ENCODE peak calls at places on chromosome 20, in ten cellular contexts. T is body of pancreas; R is stomach; L is upper lobe of right lung; F is GM23338; G is naive thymus-derived CD4-positive, alpha-beta T cell; I is tibial artery; Q is uterus; O is CD8-positive, alpha-beta T cell; N is astrocyte. W is an unnamed sample. For H3K36me3 and H3K4me1, the result is how much of the 10 kb centered on the place peaks cover.

GRCh38 chr20:25859649-25860530 is 163.2 kb upstream of the ZNF337 start:
- DNase-seq in T (peak), R (peak), L (peak), F (peak), G (peak), I (peak), Q (peak), O (peak), N (no peak), W (peak)

GRCh38 chr20:18615020-18615652 is 27.3 kb downstream of the DTD1 start:
- DNase-seq in T (no peak), R (no peak), L (no peak), F (no peak), G (no peak), I (no peak), Q (no peak), O (no peak), N (no peak), W (no peak)

GRCh38 chr20:57666106-57666833 is 43.5 kb downstream of the PMEPA1 start:
- DNase-seq in T (no peak), R (no peak), L (peak), F (no peak), G (no peak), I (no peak), Q (no peak), O (no peak), N (no peak), W (no peak)

GRCh38 chr20:61685462-61685861 is 380.2 kb downstream of the TAF4 start:
- DNase-seq in T (no peak), R (no peak), L (no peak), F (no peak), G (no peak), I (no peak), Q (no peak), O (no peak), N (no peak), W (no peak)

GRCh38 chr20:50191065-50191565 is 485 bp downstream of the CEBPB start:
- DNase-seq in T (peak), R (peak), L (peak), F (peak), G (no peak), I (peak), Q (no peak), O (peak), N (no peak), W (no peak)

GRCh38 chr20:18679020-18679419 is 91.2 kb downstream of the DTD1 start:
- DNase-seq in T (peak), R (peak), L (no peak), F (peak), G (no peak), I (no peak), Q (no peak), O (no peak), N (peak), W (peak)

GRCh38 chr20:22901921-22902320 is 133.2 kb upstream of the SSTR4 start:
- DNase-seq in T (no peak), R (no peak), L (no peak), F (no peak), G (no peak), I (no peak), Q (no peak), O (no peak), N (no peak), W (no peak)

GRCh38 chr20:25571240-25571639 is 14.1 kb downstream of the NINL start:
- DNase-seq in T (no peak), R (peak), L (no peak), F (no peak), G (no peak), I (no peak), Q (no peak), O (no peak), N (no peak), W (no peak)

GRCh38 chr20:11995750-11996567 is 78.3 kb downstream of the BTBD3 start:
- DNase-seq in T (no peak), R (no peak), L (no peak), F (no peak), G (no peak), I (no peak), Q (no peak), O (no peak), N (peak), W (no peak)

GRCh38 chr20:50245561-50246366 is 55.1 kb downstream of the CEBPB start:
- DNase-seq in T (no peak), R (no peak), L (no peak), F (no peak), G (no peak), I (no peak), Q (no peak), O (no peak), N (peak), W (no peak)

GRCh38 chr20:42844751-42845150 is 345.0 kb downstream of the PTPRT start:
- DNase-seq in T (no peak), R (no peak), L (no peak), F (no peak), G (no peak), I (no peak), Q (no peak), O (no peak), N (no peak), W (no peak)

GRCh38 chr20:9886227-9886626 is 47.4 kb upstream of the PAK5 start:
- DNase-seq in T (no peak), R (no peak), L (no peak), F (no peak), G (no peak), I (no peak), Q (no peak), O (no peak), N (peak), W (no peak)

GRCh38 chr20:48944663-48945297 is 23.3 kb downstream of the ARFGEF2 start:
- DNase-seq in T (no peak), R (no peak), L (no peak), F (no peak), G (no peak), I (no peak), Q (no peak), O (no peak), N (no peak), W (no peak)

GRCh38 chr20:44011251-44011940 is 96.7 kb downstream of the TOX2 start:
- DNase-seq in T (no peak), R (no peak), L (no peak), F (no peak), G (peak), I (no peak), Q (no peak), O (no peak), N (no peak), W (peak)

GRCh38 chr20:11246251-11246775 is 572.5 kb upstream of the JAG1 start:
- DNase-seq in T (no peak), R (no peak), L (no peak), F (no peak), G (no peak), I (no peak), Q (no peak), O (no peak), N (no peak), W (no peak)

GRCh38 chr20:57326667-57327455 is 2.7 kb upstream of the SPO11 start:
- DNase-seq in T (no peak), R (no peak), L (no peak), F (peak), G (no peak), I (no peak), Q (no peak), O (no peak), N (no peak), W (no peak)

GRCh38 chr20:25453035-25453810 is 45.8 kb downstream of the GINS1 start:
- DNase-seq in T (no peak), R (peak), L (no peak), F (no peak), G (no peak), I (no peak), Q (no peak), O (no peak), N (peak), W (no peak)

GRCh38 chr20:46145646-46146045 is 27.5 kb downstream of the CD40 start:
- DNase-seq in T (no peak), R (no peak), L (no peak), F (peak), G (no peak), I (no peak), Q (no peak), O (no peak), N (no peak), W (no peak)

GRCh38 chr20:881051-881820 is 34.9 kb downstream of the ANGPT4 start:
- DNase-seq in T (peak), R (no peak), L (no peak), F (no peak), G (no peak), I (no peak), Q (no peak), O (no peak), N (peak), W (no peak)

GRCh38 chr20:54323227-54323734 is 115.4 kb downstream of the PFDN4 start:
- DNase-seq in T (no peak), R (no peak), L (no peak), F (no peak), G (no peak), I (no peak), Q (no peak), O (no peak), N (no peak), W (no peak)

GRCh38 chr20:62309198-62309944 is 6.6 kb downstream of the ADRM1 start:
- DNase-seq in T (no peak), R (no peak), L (no peak), F (no peak), G (no peak), I (no peak), Q (no peak), O (no peak), N (no peak), W (no peak)

GRCh38 chr20:2932497-2932896 is 59.2 kb downstream of the PTPRA start:
- DNase-seq in T (no peak), R (no peak), L (no peak), F (no peak), G (no peak), I (no peak), Q (no peak), O (no peak), N (no peak), W (no peak)

GRCh38 chr20:12171927-12172581 is 254.4 kb downstream of the BTBD3 start:
- DNase-seq in T (peak), R (no peak), L (no peak), F (peak), G (no peak), I (no peak), Q (peak), O (no peak), N (peak), W (no peak)

GRCh38 chr20:440148-440547 is 22.2 kb downstream of the TBC1D20 start:
- DNase-seq in T (no peak), R (no peak), L (no peak), F (no peak), G (no peak), I (no peak), Q (no peak), O (no peak), N (no peak), W (no peak)

GRCh38 chr20:24718696-24719095 is 230.4 kb upstream of the CST7 start:
- DNase-seq in T (no peak), R (no peak), L (no peak), F (no peak), G (no peak), I (no peak), Q (no peak), O (no peak), N (no peak), W (no peak)

GRCh38 chr20:51416532-51417244 is 125.8 kb downstream of the NFATC2 start:
- DNase-seq in T (no peak), R (no peak), L (no peak), F (no peak), G (no peak), I (no peak), Q (no peak), O (no peak), N (no peak), W (no peak)

GRCh38 chr20:51417745-51418529 is 124.6 kb downstream of the NFATC2 start:
- DNase-seq in T (no peak), R (no peak), L (peak), F (peak), G (no peak), I (no peak), Q (no peak), O (peak), N (no peak), W (no peak)

GRCh38 chr20:51419236-51419635 is 123.3 kb downstream of the NFATC2 start:
- DNase-seq in T (no peak), R (no peak), L (no peak), F (no peak), G (no peak), I (no peak), Q (no peak), O (no peak), N (no peak), W (no peak)

GRCh38 chr20:51419646-51420045 is 122.9 kb downstream of the NFATC2 start:
- DNase-seq in T (no peak), R (no peak), L (no peak), F (no peak), G (no peak), I (no peak), Q (no peak), O (no peak), N (no peak), W (no peak)

GRCh38 chr20:51417245-51417560 is 125.3 kb downstream of the NFATC2 start:
- DNase-seq in T (no peak), R (no peak), L (no peak), F (no peak), G (no peak), I (no peak), Q (no peak), O (no peak), N (no peak), W (no peak)
- H3K36me3 ChIP-seq in T (under half), R (under half), L (under half), F (under half), G (under half), I (under half), Q (under half), O (under half), N (under half), W (under half)

DNA sequence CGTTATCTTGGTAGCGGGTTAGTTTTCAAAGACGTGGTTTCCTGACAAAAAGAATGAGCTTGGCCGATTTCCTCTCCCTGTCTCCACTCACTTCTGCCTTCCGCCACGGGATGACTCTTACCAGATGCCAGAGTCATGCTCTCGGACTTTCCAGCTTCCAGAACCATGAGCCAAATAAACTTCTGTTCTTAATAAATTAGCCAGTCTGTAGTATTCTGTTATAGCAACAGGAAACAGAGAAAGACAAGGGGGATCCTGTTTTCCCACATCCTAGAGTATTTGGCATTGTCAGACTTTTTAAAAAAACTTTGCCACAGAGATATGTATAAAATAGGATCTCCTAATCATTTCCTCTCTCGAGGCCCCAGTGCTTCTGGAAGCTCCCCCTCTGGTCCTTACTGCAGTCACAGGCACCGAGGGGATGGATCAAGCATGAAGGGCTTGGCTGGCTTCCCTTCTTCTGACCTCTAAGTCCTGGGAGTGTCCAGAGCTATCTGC is 84.9 kb upstream of the NAA20 start:
- DNase-seq in T (peak), R (no peak), L (no peak), F (no peak), G (no peak), I (peak), Q (peak), O (no peak), N (peak), W (no peak)
- H3K4me1 ChIP-seq in T (under half), R (half or more), L (half or more), F (under half), G (under half), I (under half), Q (under half), O (under half), N (under half), W (under half)

DNA sequence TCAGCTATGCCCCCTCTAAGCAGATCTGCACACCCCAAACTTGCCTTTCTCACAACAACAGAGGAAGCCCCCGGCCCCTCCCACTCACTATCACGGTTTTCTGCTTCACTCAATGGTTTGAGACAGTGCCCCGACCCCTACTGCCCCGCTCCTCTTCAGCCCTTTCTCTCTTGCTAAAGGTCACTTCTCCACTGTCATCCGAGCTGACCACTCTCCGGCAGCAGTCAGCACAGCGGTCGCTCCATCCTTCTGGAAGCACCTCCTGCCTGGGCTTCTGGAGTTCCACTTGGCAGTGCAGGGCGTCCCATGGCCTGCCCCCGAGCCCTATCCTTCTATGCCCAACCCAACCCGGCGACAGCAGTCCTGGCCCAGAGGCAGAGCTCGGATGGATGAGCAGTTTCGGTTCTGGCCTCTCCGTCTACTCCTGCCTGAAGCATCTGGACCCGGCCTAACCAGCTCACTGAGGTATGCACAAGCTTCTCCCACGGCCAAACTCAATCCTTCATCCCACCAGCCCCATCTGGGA is 4.1 kb downstream of the CTSZ start:
- DNase-seq in T (no peak), R (no peak), L (no peak), F (no peak), G (no peak), I (no peak), Q (no peak), O (no peak), N (no peak), W (no peak)
- H3K27ac ChIP-seq in T (no peak), R (no peak), L (peak), F (no peak), G (no peak), I (no peak), Q (no peak), O (no peak), N (no peak), W (no peak)

DNA sequence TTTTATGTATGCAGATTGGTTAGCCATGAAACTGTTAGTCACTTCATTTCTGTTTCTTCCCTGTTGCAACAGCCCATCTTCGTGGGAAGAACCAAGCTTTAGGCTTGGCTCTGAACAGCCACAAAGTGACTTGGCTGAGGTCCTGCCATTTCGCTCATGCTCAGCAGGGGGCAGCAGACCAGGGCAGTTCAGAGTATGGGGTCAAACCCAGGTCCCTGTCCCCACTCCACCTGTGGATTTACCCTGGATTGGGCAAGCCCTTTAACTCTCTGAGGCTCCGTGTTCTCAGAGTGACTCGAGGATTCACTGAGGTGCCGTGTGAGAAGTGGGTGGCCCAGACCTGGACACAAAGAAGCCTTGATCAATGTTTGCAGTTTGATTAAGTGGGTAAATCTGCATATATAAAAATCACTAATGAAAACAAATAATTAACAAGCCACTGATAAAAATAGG is 19.8 kb upstream of the MAP1LC3A start:
- DNase-seq in T (peak), R (peak), L (peak), F (peak), G (peak), I (peak), Q (peak), O (peak), N (no peak), W (no peak)
- H3K36me3 ChIP-seq in T (under half), R (under half), L (half or more), F (under half), G (under half), I (half or more), Q (under half), O (under half), N (half or more), W (under half)